ENCODE peak calls at places on chromosome 14, in four cellular contexts. S is T-cell, V is T-helper 17 cell, C is uterus. B is an unnamed sample.

GRCh38 chr14:70289138-70289537 is 70.3 kb downstream of the COX16 start:
- DNase-seq in S (peak), V (no peak), C (no peak), B (no peak)

GRCh38 chr14:68685419-68686211 is 107.3 kb downstream of the ZFP36L1 start:
- DNase-seq in S (peak), V (peak), C (peak), B (no peak)

GRCh38 chr14:59868021-59868420 is 2.6 kb downstream of the RTN1 start:
- DNase-seq in S (no peak), V (no peak), C (no peak), B (no peak)

GRCh38 chr14:101977311-101978071 is 13.1 kb downstream of the DYNC1H1 start:
- DNase-seq in S (no peak), V (no peak), C (no peak), B (no peak)

GRCh38 chr14:69719501-69719951 is 47.4 kb upstream of the SRSF5 start:
- DNase-seq in S (no peak), V (no peak), C (peak), B (peak)

GRCh38 chr14:71371711-71372396 is 464.6 kb downstream of the PCNX1 start:
- DNase-seq in S (no peak), V (no peak), C (no peak), B (no peak)

GRCh38 chr14:105383083-105383730 is 15.1 kb upstream of the TEX22 start:
- DNase-seq in S (no peak), V (no peak), C (no peak), B (peak)

GRCh38 chr14:69325086-69325485 is 65.1 kb downstream of the GALNT16 start:
- DNase-seq in S (no peak), V (no peak), C (no peak), B (no peak)

GRCh38 chr14:24263848-24264247 is 871 bp upstream of the TGM1 start:
- DNase-seq in S (no peak), V (no peak), C (no peak), B (peak)

GRCh38 chr14:102096569-102097188 is 9.8 kb upstream of the HSP90AA1 start:
- DNase-seq in S (peak), V (peak), C (peak), B (peak)

GRCh38 chr14:34723867-34724266 is 9.5 kb upstream of the CFL2 start:
- DNase-seq in S (no peak), V (no peak), C (no peak), B (no peak)

GRCh38 chr14:50083467-50084337 is 32.7 kb downstream of the VCPKMT start:
- DNase-seq in S (peak), V (peak), C (no peak), B (no peak)

GRCh38 chr14:93137864-93138263 is 22.1 kb upstream of the ITPK1 start:
- DNase-seq in S (no peak), V (no peak), C (peak), B (peak)

GRCh38 chr14:76486251-76486743 is 110.4 kb downstream of the ESRRB start:
- DNase-seq in S (no peak), V (no peak), C (no peak), B (no peak)

GRCh38 chr14:65238456-65238855 is 136.1 kb upstream of the MAX start:
- DNase-seq in S (no peak), V (no peak), C (no peak), B (no peak)

GRCh38 chr14:74141703-74142102 is 56.9 kb downstream of the LIN52 start:
- DNase-seq in S (no peak), V (no peak), C (no peak), B (no peak)

GRCh38 chr14:30153662-30154061 is 226.0 kb upstream of the PRKD1 start:
- DNase-seq in S (no peak), V (no peak), C (no peak), B (no peak)

GRCh38 chr14:75793806-75794205 is 132.8 kb downstream of the TTLL5 start:
- DNase-seq in S (no peak), V (no peak), C (no peak), B (no peak)

GRCh38 chr14:32382704-32383103 is 53.6 kb downstream of the AKAP6 start:
- DNase-seq in S (no peak), V (no peak), C (no peak), B (no peak)

GRCh38 chr14:68557648-68558047 is 235.2 kb downstream of the ZFP36L1 start:
- DNase-seq in S (no peak), V (no peak), C (no peak), B (no peak)

GRCh38 chr14:67371247-67372148 is 11.4 kb downstream of the EIF2S1 start:
- DNase-seq in S (no peak), V (no peak), C (no peak), B (no peak)

GRCh38 chr14:84963518-84963917 is 566.4 kb upstream of the FLRT2 start:
- DNase-seq in S (no peak), V (no peak), C (no peak), B (no peak)

GRCh38 chr14:76490735-76491134 is 114.8 kb downstream of the ESRRB start:
- DNase-seq in S (no peak), V (no peak), C (no peak), B (no peak)

GRCh38 chr14:70827366-70828151 is 18.2 kb upstream of the MAP3K9 start:
- DNase-seq in S (no peak), V (no peak), C (no peak), B (no peak)

B was measured in left cardiac atrium.